ENCODE peak calls at places on chromosome 18, in nine cellular contexts. One of them, this sample, is unnamed.

GRCh38 chr18:57959278-57959677 is 84.7 kb upstream of the NEDD4L start:
- DNase-seq in esophagus squamous epithelium: no peak
- DNase-seq in heart left ventricle: no peak
- DNase-seq in choroid plexus epithelial cell: peak; percentile 67
- DNase-seq in AG04449: no peak
- DNase-seq in fibroblast of pulmonary artery: peak; percentile 53
- DNase-seq in AG10803: peak; percentile 35
- DNase-seq in body of pancreas: peak; percentile 69
- DNase-seq in HFF-Myc: no peak
- DNase-seq in this sample: peak; percentile 83

GRCh38 chr18:33755918-33756590 is 178.0 kb downstream of the ASXL3 start:
- DNase-seq in heart left ventricle: no peak
- DNase-seq in AG10803: peak; percentile 83
- DNase-seq in HFF-Myc: peak; percentile 87
- DNase-seq in fibroblast of pulmonary artery: peak; percentile 27
- DNase-seq in body of pancreas: peak; percentile 35
- DNase-seq in AG04449: peak; percentile 9
- DNase-seq in choroid plexus epithelial cell: peak; percentile 87
- DNase-seq in esophagus squamous epithelium: no peak
- DNase-seq in this sample: peak; percentile 96

GRCh38 chr18:12944724-12945123 is 3.1 kb upstream of the SEH1L start:
- DNase-seq in choroid plexus epithelial cell: peak; percentile 69
- DNase-seq in HFF-Myc: no peak
- DNase-seq in esophagus squamous epithelium: no peak
- DNase-seq in body of pancreas: peak; percentile 94
- DNase-seq in AG10803: peak; percentile 65
- DNase-seq in fibroblast of pulmonary artery: peak; percentile 20
- DNase-seq in AG04449: no peak
- DNase-seq in heart left ventricle: peak; percentile 35
- DNase-seq in this sample: no peak

GRCh38 chr18:26685438-26686173 is 137.3 kb upstream of the KCTD1 start:
- DNase-seq in fibroblast of pulmonary artery: no peak
- DNase-seq in HFF-Myc: no peak
- DNase-seq in choroid plexus epithelial cell: no peak
- DNase-seq in esophagus squamous epithelium: no peak
- DNase-seq in heart left ventricle: no peak
- DNase-seq in AG10803: no peak
- DNase-seq in AG04449: no peak
- DNase-seq in body of pancreas: no peak
- DNase-seq in this sample: no peak

GRCh38 chr18:5630057-5630765 is 86.4 kb upstream of the EPB41L3 start:
- DNase-seq in AG10803: peak; percentile 16
- DNase-seq in heart left ventricle: peak; percentile 70
- DNase-seq in fibroblast of pulmonary artery: peak; percentile 55
- DNase-seq in choroid plexus epithelial cell: no peak
- DNase-seq in esophagus squamous epithelium: no peak
- DNase-seq in HFF-Myc: no peak
- DNase-seq in AG04449: no peak
- DNase-seq in body of pancreas: peak; percentile 79
- DNase-seq in this sample: peak; percentile 13

GRCh38 chr18:24319757-24320156 is 77.9 kb downstream of the OSBPL1A start:
- DNase-seq in choroid plexus epithelial cell: no peak
- DNase-seq in esophagus squamous epithelium: no peak
- DNase-seq in AG04449: no peak
- DNase-seq in AG10803: no peak
- DNase-seq in heart left ventricle: no peak
- DNase-seq in body of pancreas: peak; percentile 25
- DNase-seq in fibroblast of pulmonary artery: no peak
- DNase-seq in HFF-Myc: no peak
- DNase-seq in this sample: no peak

GRCh38 chr18:57666818-57667497 is 45.3 kb upstream of the NARS1 start:
- DNase-seq in esophagus squamous epithelium: no peak
- DNase-seq in heart left ventricle: no peak
- DNase-seq in choroid plexus epithelial cell: peak; percentile 83
- DNase-seq in HFF-Myc: no peak
- DNase-seq in fibroblast of pulmonary artery: peak; percentile 71
- DNase-seq in AG04449: peak; percentile 65
- DNase-seq in body of pancreas: peak; percentile 35
- DNase-seq in AG10803: peak; percentile 92
- DNase-seq in this sample: peak; percentile 51

GRCh38 chr18:44654555-44654954 is 26.1 kb upstream of the SETBP1 start:
- DNase-seq in heart left ventricle: no peak
- DNase-seq in HFF-Myc: no peak
- DNase-seq in AG04449: peak; percentile 59
- DNase-seq in esophagus squamous epithelium: no peak
- DNase-seq in fibroblast of pulmonary artery: peak; percentile 73
- DNase-seq in choroid plexus epithelial cell: peak; percentile 74
- DNase-seq in AG10803: peak; percentile 85
- DNase-seq in body of pancreas: peak; percentile 17
- DNase-seq in this sample: peak; percentile 97

GRCh38 chr18:3213231-3214059 is 6.3 kb downstream of the MYOM1 start:
- DNase-seq in body of pancreas: peak; percentile 33
- DNase-seq in HFF-Myc: no peak
- DNase-seq in AG04449: no peak
- DNase-seq in choroid plexus epithelial cell: peak; percentile 33
- DNase-seq in heart left ventricle: no peak
- DNase-seq in AG10803: no peak
- DNase-seq in esophagus squamous epithelium: no peak
- DNase-seq in fibroblast of pulmonary artery: peak; percentile 45
- DNase-seq in this sample: no peak

GRCh38 chr18:79529991-79530390 is 134.3 kb downstream of the NFATC1 start:
- DNase-seq in heart left ventricle: no peak
- DNase-seq in body of pancreas: no peak
- DNase-seq in AG04449: no peak
- DNase-seq in esophagus squamous epithelium: no peak
- DNase-seq in HFF-Myc: no peak
- DNase-seq in fibroblast of pulmonary artery: no peak
- DNase-seq in choroid plexus epithelial cell: no peak
- DNase-seq in AG10803: no peak
- DNase-seq in this sample: no peak

GRCh38 chr18:45976581-45977373 is 9.6 kb upstream of the EPG5 start:
- DNase-seq in AG04449: no peak
- DNase-seq in esophagus squamous epithelium: no peak
- DNase-seq in AG10803: peak; percentile 72
- DNase-seq in heart left ventricle: no peak
- DNase-seq in fibroblast of pulmonary artery: no peak
- DNase-seq in choroid plexus epithelial cell: no peak
- DNase-seq in HFF-Myc: no peak
- DNase-seq in body of pancreas: no peak
- DNase-seq in this sample: no peak

GRCh38 chr18:79919089-79919488 is 32.4 kb downstream of the SLC66A2 start:
- DNase-seq in AG10803: no peak
- DNase-seq in heart left ventricle: peak; percentile 9
- DNase-seq in esophagus squamous epithelium: no peak
- DNase-seq in body of pancreas: peak; percentile 1
- DNase-seq in choroid plexus epithelial cell: no peak
- DNase-seq in HFF-Myc: no peak
- DNase-seq in fibroblast of pulmonary artery: no peak
- DNase-seq in AG04449: no peak
- DNase-seq in this sample: no peak

GRCh38 chr18:77100751-77101355 is 31.7 kb downstream of the MBP start:
- DNase-seq in fibroblast of pulmonary artery: no peak
- DNase-seq in esophagus squamous epithelium: no peak
- DNase-seq in heart left ventricle: no peak
- DNase-seq in AG04449: no peak
- DNase-seq in AG10803: no peak
- DNase-seq in HFF-Myc: no peak
- DNase-seq in choroid plexus epithelial cell: no peak
- DNase-seq in body of pancreas: no peak
- DNase-seq in this sample: peak; percentile 73

GRCh38 chr18:9130806-9131205 is 5.8 kb upstream of the ANKRD12 start:
- DNase-seq in HFF-Myc: no peak
- DNase-seq in AG04449: no peak
- DNase-seq in fibroblast of pulmonary artery: no peak
- DNase-seq in heart left ventricle: no peak
- DNase-seq in esophagus squamous epithelium: no peak
- DNase-seq in choroid plexus epithelial cell: peak; percentile 60
- DNase-seq in AG10803: no peak
- DNase-seq in body of pancreas: no peak
- DNase-seq in this sample: peak; percentile 70

GRCh38 chr18:58268849-58269248 is 224.8 kb downstream of the NEDD4L start:
- DNase-seq in HFF-Myc: no peak
- DNase-seq in AG10803: peak; percentile 40
- DNase-seq in heart left ventricle: no peak
- DNase-seq in AG04449: no peak
- DNase-seq in body of pancreas: peak; percentile 43
- DNase-seq in esophagus squamous epithelium: no peak
- DNase-seq in fibroblast of pulmonary artery: peak; percentile 69
- DNase-seq in choroid plexus epithelial cell: peak; percentile 42
- DNase-seq in this sample: peak; percentile 95

GRCh38 chr18:42155024-42155423 is 200.0 kb downstream of the PIK3C3 start:
- DNase-seq in esophagus squamous epithelium: no peak
- DNase-seq in AG04449: no peak
- DNase-seq in AG10803: no peak
- DNase-seq in body of pancreas: no peak
- DNase-seq in choroid plexus epithelial cell: no peak
- DNase-seq in fibroblast of pulmonary artery: no peak
- DNase-seq in heart left ventricle: no peak
- DNase-seq in HFF-Myc: no peak
- DNase-seq in this sample: no peak

GRCh38 chr18:23479829-23480505 is 23.3 kb upstream of the RMC1 start:
- DNase-seq in HFF-Myc: no peak
- DNase-seq in choroid plexus epithelial cell: no peak
- DNase-seq in body of pancreas: no peak
- DNase-seq in esophagus squamous epithelium: no peak
- DNase-seq in fibroblast of pulmonary artery: no peak
- DNase-seq in AG04449: no peak
- DNase-seq in heart left ventricle: no peak
- DNase-seq in AG10803: no peak
- DNase-seq in this sample: no peak

GRCh38 chr18:10453261-10453884 is 1.1 kb upstream of the APCDD1 start:
- DNase-seq in HFF-Myc: no peak
- DNase-seq in fibroblast of pulmonary artery: peak; percentile 26
- DNase-seq in esophagus squamous epithelium: no peak
- DNase-seq in body of pancreas: no peak
- DNase-seq in heart left ventricle: no peak
- DNase-seq in AG04449: no peak
- DNase-seq in AG10803: no peak
- DNase-seq in choroid plexus epithelial cell: peak; percentile 15
- DNase-seq in this sample: no peak
- H3K4me3 ChIP-seq in HFF-Myc: no peak overlapping the region
- H3K4me3 ChIP-seq in fibroblast of pulmonary artery: no peak overlapping the region
- H3K4me3 ChIP-seq in esophagus squamous epithelium: peak overlapping the region; percentile 83
- H3K4me3 ChIP-seq in body of pancreas: no peak overlapping the region
- H3K4me3 ChIP-seq in heart left ventricle: no peak overlapping the region
- H3K4me3 ChIP-seq in AG04449: no peak overlapping the region
- H3K4me3 ChIP-seq in AG10803: no peak overlapping the region
- H3K4me3 ChIP-seq in choroid plexus epithelial cell: no peak overlapping the region
- H3K4me3 ChIP-seq in this sample: no peak overlapping the region

DNA sequence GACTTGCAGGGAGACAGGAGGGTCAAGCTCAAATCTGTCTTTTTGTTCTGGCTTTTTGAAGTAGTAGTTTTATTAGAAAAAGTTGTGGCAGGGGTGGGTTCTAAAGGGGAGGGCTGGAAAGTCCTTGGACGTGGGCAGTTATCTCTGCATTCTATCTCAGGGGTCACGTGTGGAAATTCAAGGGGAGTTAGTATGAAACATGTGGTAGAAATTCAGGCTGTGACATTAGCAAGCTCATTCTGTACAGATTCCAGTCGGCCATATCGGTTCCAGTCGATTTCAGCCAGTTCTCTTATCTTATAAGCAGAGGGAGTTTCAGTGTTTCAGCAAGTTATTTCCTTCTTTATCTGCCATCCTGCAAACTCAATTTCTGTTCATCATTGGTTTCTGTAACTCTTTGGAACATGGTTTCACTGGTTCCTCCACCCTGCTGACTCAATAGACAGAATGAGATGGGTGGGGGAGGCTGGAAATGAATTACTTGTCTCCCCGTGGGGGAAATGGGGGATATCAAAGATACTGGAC is 53.0 kb downstream of the RAB27B start:
- DNase-seq in AG10803: no peak
- DNase-seq in choroid plexus epithelial cell: no peak
- DNase-seq in esophagus squamous epithelium: no peak
- DNase-seq in fibroblast of pulmonary artery: peak; percentile 24
- DNase-seq in HFF-Myc: no peak
- DNase-seq in AG04449: no peak
- DNase-seq in body of pancreas: no peak
- DNase-seq in heart left ventricle: no peak
- DNase-seq in this sample: no peak
- H3K4me3 ChIP-seq in AG10803: no peak overlapping the region
- H3K4me3 ChIP-seq in choroid plexus epithelial cell: no peak overlapping the region
- H3K4me3 ChIP-seq in esophagus squamous epithelium: no peak overlapping the region
- H3K4me3 ChIP-seq in fibroblast of pulmonary artery: no peak overlapping the region
- H3K4me3 ChIP-seq in HFF-Myc: no peak overlapping the region
- H3K4me3 ChIP-seq in AG04449: no peak overlapping the region
- H3K4me3 ChIP-seq in body of pancreas: no peak overlapping the region
- H3K4me3 ChIP-seq in heart left ventricle: no peak overlapping the region
- H3K4me3 ChIP-seq in this sample: no peak overlapping the region

DNA sequence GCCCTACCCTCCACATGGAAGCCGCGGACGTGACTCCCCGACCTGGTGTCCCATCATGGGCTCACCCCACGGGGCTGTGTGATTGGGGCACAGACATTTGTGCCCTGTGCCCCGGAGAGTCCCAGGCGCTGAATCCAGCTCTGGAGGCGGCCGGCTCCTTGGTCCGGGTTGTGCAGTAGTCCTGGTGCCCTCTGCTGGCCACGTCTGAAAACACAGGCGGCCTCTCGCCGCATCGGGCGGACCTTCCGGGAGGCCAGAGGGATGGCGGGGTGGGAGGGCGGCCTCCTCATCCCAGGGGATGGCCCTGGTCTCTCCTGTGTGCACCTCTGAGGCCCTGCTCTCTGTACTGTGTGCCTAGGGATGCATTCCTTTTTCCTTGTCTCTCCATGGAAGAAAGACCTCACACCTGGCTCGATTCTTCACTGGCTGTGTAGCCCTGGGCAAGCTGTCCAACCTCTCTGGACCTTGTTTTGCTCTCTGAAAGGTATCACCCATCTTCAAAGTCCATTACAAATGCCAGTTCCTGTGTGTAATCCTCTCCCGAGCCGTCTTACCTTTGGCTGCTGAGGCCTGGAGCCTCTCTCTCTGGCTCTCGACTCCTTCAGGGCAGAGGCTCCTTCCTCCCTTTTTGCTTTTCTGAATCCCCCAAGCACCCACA is 27.6 kb downstream of the CELF4 start:
- DNase-seq in heart left ventricle: peak; percentile 72
- DNase-seq in esophagus squamous epithelium: no peak
- DNase-seq in fibroblast of pulmonary artery: peak; percentile 71
- DNase-seq in AG10803: peak; percentile 59
- DNase-seq in choroid plexus epithelial cell: peak; percentile 72
- DNase-seq in AG04449: no peak
- DNase-seq in HFF-Myc: peak; percentile 4
- DNase-seq in body of pancreas: peak; percentile 75
- DNase-seq in this sample: peak; percentile 35
- H3K4me3 ChIP-seq in heart left ventricle: no peak overlapping the region
- H3K4me3 ChIP-seq in esophagus squamous epithelium: no peak overlapping the region
- H3K4me3 ChIP-seq in fibroblast of pulmonary artery: no peak overlapping the region
- H3K4me3 ChIP-seq in AG10803: no peak overlapping the region
- H3K4me3 ChIP-seq in choroid plexus epithelial cell: no peak overlapping the region
- H3K4me3 ChIP-seq in AG04449: no peak overlapping the region
- H3K4me3 ChIP-seq in HFF-Myc: no peak overlapping the region
- H3K4me3 ChIP-seq in body of pancreas: no peak overlapping the region
- H3K4me3 ChIP-seq in this sample: no peak overlapping the region

DNA sequence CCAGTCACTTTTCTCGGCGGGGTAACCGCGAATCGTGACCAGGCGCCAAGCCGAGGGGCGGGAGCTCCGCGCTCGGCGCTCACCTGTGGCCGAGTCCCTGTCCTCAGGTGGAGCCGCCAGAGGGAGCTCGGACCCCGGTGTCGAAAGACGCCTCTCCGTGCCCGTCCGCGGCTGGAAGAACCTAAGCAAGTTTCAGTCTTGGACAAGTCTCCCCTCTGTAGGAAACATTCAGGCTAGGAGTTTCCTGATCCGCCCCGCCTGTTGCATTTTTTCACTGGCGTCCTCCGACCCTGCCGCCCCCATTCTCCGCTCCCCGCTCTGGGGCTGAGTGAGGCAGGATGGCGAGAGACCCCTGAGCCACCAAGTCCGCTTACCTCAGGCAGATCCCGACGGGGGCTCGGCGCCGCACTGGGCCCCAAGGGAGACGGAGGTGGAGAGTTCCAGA is 511 bp downstream of the DSEL start:
- DNase-seq in AG04449: peak; percentile 29
- DNase-seq in fibroblast of pulmonary artery: peak; percentile 90
- DNase-seq in body of pancreas: peak; percentile 89
- DNase-seq in heart left ventricle: peak; percentile 84
- DNase-seq in choroid plexus epithelial cell: peak; percentile 94
- DNase-seq in esophagus squamous epithelium: no peak
- DNase-seq in AG10803: peak; percentile 83
- DNase-seq in HFF-Myc: no peak
- DNase-seq in this sample: peak; percentile 76
- H3K4me3 ChIP-seq in AG04449: peak overlapping the region; percentile 85
- H3K4me3 ChIP-seq in fibroblast of pulmonary artery: peak overlapping the region; percentile 88
- H3K4me3 ChIP-seq in body of pancreas: peak overlapping the region; percentile 43
- H3K4me3 ChIP-seq in heart left ventricle: peak overlapping the region; percentile 78
- H3K4me3 ChIP-seq in choroid plexus epithelial cell: peak overlapping the region; percentile 90
- H3K4me3 ChIP-seq in esophagus squamous epithelium: peak overlapping the region; percentile 91
- H3K4me3 ChIP-seq in AG10803: peak overlapping the region; percentile 87
- H3K4me3 ChIP-seq in HFF-Myc: peak overlapping the region; percentile 80
- H3K4me3 ChIP-seq in this sample: peak overlapping the region; percentile 74